ENCODE peak calls at places on chromosomes 6 and 20, in four cellular contexts. C is HT1080; B is stimulated activated naive CD4-positive, alpha-beta T cell; N is heart left ventricle. S is an unnamed sample.

GRCh38 chr6:161264181-161264580 is 9.7 kb downstream of the AGPAT4 start:
- DNase-seq in C (no peak), B (no peak), N (no peak), S (no peak)

GRCh38 chr6:92024071-92024470 is 1395.3 kb downstream of the EPHA7 start:
- DNase-seq in C (no peak), B (no peak), N (no peak), S (peak; percentile 8)

GRCh38 chr6:158049055-158050028 is 67.7 kb downstream of the SYNJ2 start:
- DNase-seq in C (no peak), B (no peak), N (no peak), S (no peak)

GRCh38 chr20:20820104-20820503 is 107.7 kb upstream of the RALGAPA2 start:
- DNase-seq in C (no peak), B (no peak), N (peak; percentile 28), S (peak; percentile 20)

GRCh38 chr20:40807771-40808170 is 118.7 kb upstream of the MAFB start:
- DNase-seq in C (no peak), B (no peak), N (no peak), S (peak; percentile 20)

GRCh38 chr6:139545474-139546116 is 171.1 kb upstream of the CITED2 start:
- DNase-seq in C (no peak), B (no peak), N (no peak), S (no peak)

GRCh38 chr6:125025164-125025854 is 63.1 kb downstream of the RNF217 start:
- DNase-seq in C (no peak), B (no peak), N (no peak), S (peak; percentile 37)

GRCh38 chr6:98827295-98828159 is 6.8 kb upstream of the POU3F2 start:
- DNase-seq in C (no peak), B (no peak), N (no peak), S (peak; percentile 55)

GRCh38 chr6:71066153-71066552 is 109.3 kb upstream of the B3GAT2 start:
- DNase-seq in C (no peak), B (no peak), N (no peak), S (no peak)

GRCh38 chr6:15628499-15629131 is 34.2 kb downstream of the DTNBP1 start:
- DNase-seq in C (peak; percentile 68), B (no peak), N (no peak), S (no peak)

S was measured in left kidney.